ENCODE peak calls at places on chromosomes 16 and 17, in five cellular contexts. One of them, this sample, is unnamed.

GRCh38 chr17:71338396-71338795 is 782.4 kb upstream of the SOX9 start:
- DNase-seq in head of caudate nucleus: no peak
- DNase-seq in activated CD8-positive, alpha-beta T cell treated with anti-CD3 and anti-CD28 coated beads, Interleukin-2, amount 10 ng/mL, durations not matched to agents 7 days and 5 days: no peak
- DNase-seq in bronchial epithelial cell: peak; percentile 48
- DNase-seq in T-helper 17 cell: no peak
- DNase-seq in this sample: no peak

GRCh38 chr16:30526137-30526822 is at the start of gene ZNF768:
- DNase-seq in bronchial epithelial cell: no peak
- DNase-seq in T-helper 17 cell: peak; percentile 46
- DNase-seq in head of caudate nucleus: peak; percentile 22
- DNase-seq in activated CD8-positive, alpha-beta T cell treated with anti-CD3 and anti-CD28 coated beads, Interleukin-2, amount 10 ng/mL, durations not matched to agents 7 days and 5 days: peak; percentile 34
- DNase-seq in this sample: no peak

GRCh38 chr16:57318240-57318970 is 33.9 kb upstream of the PLLP start:
- DNase-seq in T-helper 17 cell: no peak
- DNase-seq in head of caudate nucleus: no peak
- DNase-seq in activated CD8-positive, alpha-beta T cell treated with anti-CD3 and anti-CD28 coated beads, Interleukin-2, amount 10 ng/mL, durations not matched to agents 7 days and 5 days: no peak
- DNase-seq in bronchial epithelial cell: no peak
- DNase-seq in this sample: no peak

GRCh38 chr17:72421128-72422092 is 300.6 kb downstream of the SOX9 start:
- DNase-seq in activated CD8-positive, alpha-beta T cell treated with anti-CD3 and anti-CD28 coated beads, Interleukin-2, amount 10 ng/mL, durations not matched to agents 7 days and 5 days: peak; percentile 24
- DNase-seq in head of caudate nucleus: peak; percentile 62
- DNase-seq in bronchial epithelial cell: peak; percentile 98
- DNase-seq in T-helper 17 cell: no peak
- DNase-seq in this sample: peak; percentile 94

GRCh38 chr17:29133146-29133713 is 47.0 kb downstream of the MYO18A start:
- DNase-seq in bronchial epithelial cell: no peak
- DNase-seq in head of caudate nucleus: peak; percentile 52
- DNase-seq in T-helper 17 cell: no peak
- DNase-seq in activated CD8-positive, alpha-beta T cell treated with anti-CD3 and anti-CD28 coated beads, Interleukin-2, amount 10 ng/mL, durations not matched to agents 7 days and 5 days: no peak
- DNase-seq in this sample: no peak

GRCh38 chr17:61594294-61594825 is 3.3 kb upstream of the NACA2 start:
- DNase-seq in T-helper 17 cell: no peak
- DNase-seq in activated CD8-positive, alpha-beta T cell treated with anti-CD3 and anti-CD28 coated beads, Interleukin-2, amount 10 ng/mL, durations not matched to agents 7 days and 5 days: no peak
- DNase-seq in head of caudate nucleus: no peak
- DNase-seq in bronchial epithelial cell: peak; percentile 37
- DNase-seq in this sample: no peak

GRCh38 chr17:72977768-72978417 is 114.6 kb downstream of the SLC39A11 start:
- DNase-seq in bronchial epithelial cell: no peak
- DNase-seq in T-helper 17 cell: no peak
- DNase-seq in head of caudate nucleus: peak; percentile 55
- DNase-seq in activated CD8-positive, alpha-beta T cell treated with anti-CD3 and anti-CD28 coated beads, Interleukin-2, amount 10 ng/mL, durations not matched to agents 7 days and 5 days: no peak
- DNase-seq in this sample: no peak

GRCh38 chr16:67822511-67822910 is 15.8 kb downstream of the TSNAXIP1 start:
- DNase-seq in head of caudate nucleus: no peak
- DNase-seq in bronchial epithelial cell: peak; percentile 7
- DNase-seq in activated CD8-positive, alpha-beta T cell treated with anti-CD3 and anti-CD28 coated beads, Interleukin-2, amount 10 ng/mL, durations not matched to agents 7 days and 5 days: no peak
- DNase-seq in T-helper 17 cell: no peak
- DNase-seq in this sample: no peak

GRCh38 chr17:2899911-2900310 is 103.7 kb downstream of the RAP1GAP2 start:
- DNase-seq in T-helper 17 cell: no peak
- DNase-seq in head of caudate nucleus: no peak
- DNase-seq in bronchial epithelial cell: no peak
- DNase-seq in activated CD8-positive, alpha-beta T cell treated with anti-CD3 and anti-CD28 coated beads, Interleukin-2, amount 10 ng/mL, durations not matched to agents 7 days and 5 days: no peak
- DNase-seq in this sample: no peak

GRCh38 chr17:63626551-63627228 is 4.5 kb downstream of the MAP3K3 start:
- DNase-seq in T-helper 17 cell: no peak
- DNase-seq in head of caudate nucleus: no peak
- DNase-seq in bronchial epithelial cell: no peak
- DNase-seq in activated CD8-positive, alpha-beta T cell treated with anti-CD3 and anti-CD28 coated beads, Interleukin-2, amount 10 ng/mL, durations not matched to agents 7 days and 5 days: no peak
- DNase-seq in this sample: no peak

GRCh38 chr16:87437911-87438610 is 45.9 kb downstream of the MAP1LC3B start:
- DNase-seq in T-helper 17 cell: no peak
- DNase-seq in bronchial epithelial cell: no peak
- DNase-seq in activated CD8-positive, alpha-beta T cell treated with anti-CD3 and anti-CD28 coated beads, Interleukin-2, amount 10 ng/mL, durations not matched to agents 7 days and 5 days: no peak
- DNase-seq in head of caudate nucleus: no peak
- DNase-seq in this sample: no peak

GRCh38 chr17:64019486-64020067 is 856 bp downstream of the ICAM2 start:
- DNase-seq in activated CD8-positive, alpha-beta T cell treated with anti-CD3 and anti-CD28 coated beads, Interleukin-2, amount 10 ng/mL, durations not matched to agents 7 days and 5 days: no peak
- DNase-seq in head of caudate nucleus: no peak
- DNase-seq in bronchial epithelial cell: no peak
- DNase-seq in T-helper 17 cell: no peak
- DNase-seq in this sample: no peak

GRCh38 chr17:47275245-47275984 is 21.8 kb downstream of the ITGB3 start:
- DNase-seq in bronchial epithelial cell: peak; percentile 55
- DNase-seq in activated CD8-positive, alpha-beta T cell treated with anti-CD3 and anti-CD28 coated beads, Interleukin-2, amount 10 ng/mL, durations not matched to agents 7 days and 5 days: no peak
- DNase-seq in T-helper 17 cell: no peak
- DNase-seq in head of caudate nucleus: no peak
- DNase-seq in this sample: peak; percentile 44

GRCh38 chr17:41939044-41939695 is 8.8 kb downstream of the ODAD4 start:
- DNase-seq in T-helper 17 cell: no peak
- DNase-seq in bronchial epithelial cell: no peak
- DNase-seq in head of caudate nucleus: no peak
- DNase-seq in activated CD8-positive, alpha-beta T cell treated with anti-CD3 and anti-CD28 coated beads, Interleukin-2, amount 10 ng/mL, durations not matched to agents 7 days and 5 days: no peak
- DNase-seq in this sample: no peak

GRCh38 chr16:56269824-56270684 is 78.8 kb downstream of the GNAO1 start:
- DNase-seq in bronchial epithelial cell: no peak
- DNase-seq in T-helper 17 cell: no peak
- DNase-seq in activated CD8-positive, alpha-beta T cell treated with anti-CD3 and anti-CD28 coated beads, Interleukin-2, amount 10 ng/mL, durations not matched to agents 7 days and 5 days: no peak
- DNase-seq in head of caudate nucleus: no peak
- DNase-seq in this sample: no peak